ENCODE peak calls at places on chromosomes 7 and 10, in five cellular contexts. P is cardiac muscle cell; C is tibial artery; W is effector memory CD4-positive, alpha-beta T cell; V is suprapubic skin. Y is an unnamed sample. For H3K27me3 and H3K4me1, the result is how much of the 10 kb centered on the place peaks cover.

GRCh38 chr10:13865758-13866491 is 279.2 kb downstream of the PRPF18 start:
- DNase-seq in V (no peak), P (peak), C (no peak), W (no peak), Y (peak)

GRCh38 chr10:124037286-124037685 is 56.1 kb downstream of the CHST15 start:
- DNase-seq in W (no peak), P (no peak), V (no peak), C (no peak), Y (no peak)

GRCh38 chr10:71476249-71477011 is 79.7 kb downstream of the CDH23 start:
- DNase-seq in W (no peak), C (no peak), V (no peak), P (peak), Y (peak)

GRCh38 chr10:30671011-30671616 is 41.6 kb upstream of the LYZL2 start:
- DNase-seq in P (peak), W (no peak), V (no peak), C (no peak), Y (peak)

GRCh38 chr7:114901771-114902170 is 20.1 kb upstream of the MDFIC start:
- DNase-seq in W (no peak), P (peak), V (no peak), C (no peak), Y (no peak)

GRCh38 chr10:18233775-18234174 is 93.6 kb downstream of the CACNB2 start:
- DNase-seq in P (no peak), W (no peak), V (no peak), C (no peak), Y (peak)

GRCh38 chr7:22351878-22352277 is 5.1 kb downstream of the RAPGEF5 start:
- DNase-seq in W (no peak), V (no peak), C (no peak), P (no peak), Y (no peak)

GRCh38 chr10:5365940-5366339 is 1.2 kb downstream of the UCN3 start:
- DNase-seq in P (no peak), W (no peak), C (no peak), V (no peak), Y (no peak)

GRCh38 chr7:29858080-29858951 is 52.0 kb downstream of the WIPF3 start:
- DNase-seq in C (no peak), V (no peak), W (no peak), P (no peak), Y (no peak)

GRCh38 chr10:15710455-15710854 is 9.3 kb downstream of the ITGA8 start:
- DNase-seq in C (peak), P (no peak), V (no peak), W (no peak), Y (no peak)

GRCh38 chr10:130761032-130761575 is 550.4 kb downstream of the TCERG1L start:
- DNase-seq in C (no peak), P (no peak), V (peak), W (no peak), Y (no peak)

GRCh38 chr10:44391981-44392380 is 7.1 kb upstream of the CXCL12 start:
- DNase-seq in W (no peak), P (no peak), V (no peak), C (no peak), Y (no peak)

GRCh38 chr7:43113622-43114450 is 1.4 kb downstream of the HECW1 start:
- DNase-seq in V (no peak), P (no peak), C (no peak), W (no peak), Y (no peak)

GRCh38 chr10:103669243-103669929 is 175.9 kb downstream of the NEURL1 start:
- DNase-seq in P (no peak), V (no peak), W (no peak), C (no peak), Y (no peak)

GRCh38 chr10:90587081-90587491 is 270.8 kb downstream of the HTR7 start:
- DNase-seq in V (no peak), W (no peak), P (peak), C (no peak), Y (no peak)

GRCh38 chr10:63977329-63977923 is 456.2 kb downstream of the REEP3 start:
- DNase-seq in V (no peak), W (no peak), C (no peak), P (peak), Y (peak)

GRCh38 chr10:114374141-114374791 is 30.0 kb downstream of the AFAP1L2 start:
- DNase-seq in V (no peak), W (no peak), C (peak), P (peak), Y (peak)

GRCh38 chr10:59748834-59749233 is 4.4 kb downstream of the MRLN start:
- DNase-seq in V (no peak), C (no peak), P (no peak), W (no peak), Y (no peak)

GRCh38 chr7:121938429-121938996 is 65.6 kb downstream of the PTPRZ1 start:
- DNase-seq in C (no peak), V (no peak), W (no peak), P (no peak), Y (no peak)

GRCh38 chr7:21364838-21365267 is 63.0 kb upstream of the SP4 start:
- DNase-seq in C (no peak), P (no peak), V (no peak), W (no peak), Y (no peak)

GRCh38 chr10:101565936-101566332 is 22.1 kb downstream of the POLL start:
- DNase-seq in C (peak), V (no peak), P (no peak), W (no peak), Y (no peak)

GRCh38 chr10:32244011-32244410 is 102.9 kb downstream of the EPC1 start:
- DNase-seq in C (no peak), W (no peak), V (no peak), P (no peak), Y (no peak)

GRCh38 chr10:71392292-71392691 is 4.4 kb upstream of the CDH23 start:
- DNase-seq in C (no peak), W (no peak), V (no peak), P (no peak), Y (no peak)

GRCh38 chr7:25821225-25821624 is 330.8 kb upstream of the NFE2L3 start:
- DNase-seq in P (no peak), C (no peak), W (no peak), V (no peak), Y (no peak)

GRCh38 chr10:21926358-21926890 is 77.1 kb downstream of the DNAJC1 start:
- DNase-seq in P (no peak), W (no peak), C (no peak), V (no peak), Y (no peak)

GRCh38 chr10:74026428-74026979 is 28.6 kb downstream of the VCL start:
- DNase-seq in P (no peak), V (no peak), C (no peak), W (no peak), Y (no peak)

GRCh38 chr10:70331486-70332268 is 47.9 kb upstream of the NPFFR1 start:
- DNase-seq in V (no peak), W (no peak), P (peak), C (peak), Y (peak)

GRCh38 chr10:79560160-79560709 is at the start of gene SFTPA2:
- DNase-seq in P (no peak), W (no peak), V (no peak), C (no peak), Y (no peak)

GRCh38 chr7:101859411-101860106 is 42.1 kb downstream of the CUX1 start:
- DNase-seq in C (no peak), V (no peak), P (peak), W (no peak), Y (no peak)

GRCh38 chr7:135962802-135963201 is 14.4 kb downstream of the MTPN start:
- DNase-seq in C (no peak), W (no peak), V (no peak), P (no peak), Y (no peak)

GRCh38 chr7:135964254-135964653 is 12.9 kb downstream of the MTPN start:
- DNase-seq in W (no peak), V (no peak), P (peak), C (no peak), Y (no peak)

GRCh38 chr7:135964791-135965190 is 12.4 kb downstream of the MTPN start:
- DNase-seq in W (no peak), C (no peak), P (no peak), V (no peak), Y (no peak)

GRCh38 chr7:135966341-135967043 is 10.7 kb downstream of the MTPN start:
- DNase-seq in C (no peak), V (no peak), W (no peak), P (no peak), Y (no peak)

DNA sequence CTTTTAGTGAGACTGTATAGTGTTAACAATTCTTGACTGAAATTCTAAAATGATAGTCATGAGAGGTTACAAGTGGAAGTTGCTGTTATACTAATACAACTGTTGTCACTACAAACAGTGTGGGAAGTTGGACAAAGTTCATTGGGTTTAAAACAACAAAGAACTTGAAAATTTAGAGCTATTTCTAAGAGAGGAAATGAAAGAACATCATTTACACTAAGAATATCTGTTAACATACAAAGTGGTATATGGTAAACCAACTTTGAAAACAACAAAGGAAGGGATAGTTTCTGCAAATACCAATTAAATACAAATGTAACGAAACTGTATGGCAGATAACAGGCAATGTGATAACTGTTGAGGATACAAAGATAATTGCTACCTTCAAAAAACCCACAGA is 11.6 kb downstream of the MTPN start:
- DNase-seq in W (no peak), P (no peak), C (no peak), V (no peak), Y (no peak)
- H3K4me3 ChIP-seq in W (no peak), P (peak), C (no peak), V (no peak), Y (no peak)

GRCh38 chr10:46539596-46540411 is 16.7 kb downstream of the GPRIN2 start:
- DNase-seq in P (peak), W (no peak), C (no peak), V (peak), Y (no peak)
- H3K27me3 ChIP-seq in P (under half), W (under half), C (under half), V (under half), Y (half or more)

DNA sequence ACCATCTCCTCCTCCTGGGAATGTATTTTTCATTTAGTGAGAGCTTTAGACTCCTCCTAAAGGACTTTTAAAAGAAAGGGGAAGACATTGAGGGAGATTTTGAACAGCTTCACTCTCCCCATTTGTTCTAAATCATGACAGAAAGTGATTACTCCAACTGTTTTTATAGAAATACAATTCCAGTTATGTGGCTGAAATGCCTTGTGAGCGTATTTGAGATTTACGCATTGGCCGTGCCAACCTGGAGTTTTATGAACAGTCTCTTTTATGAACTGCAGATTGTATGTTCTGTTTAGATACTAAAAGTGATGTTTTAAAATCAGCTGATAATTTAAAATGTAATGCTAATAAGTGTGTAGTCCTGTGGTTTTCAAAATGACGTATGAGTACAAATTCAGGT is 5.9 kb downstream of the CELF2 start:
- DNase-seq in V (no peak), W (no peak), P (no peak), C (no peak), Y (no peak)
- H3K4me1 ChIP-seq in V (under half), W (under half), P (half or more), C (under half), Y (under half)

GRCh38 chr10:131980757-131981428 is 830 bp downstream of the BNIP3 start:
- DNase-seq in W (no peak), C (no peak), V (no peak), P (peak), Y (peak)

GRCh38 chr10:131979336-131979735 is 2.4 kb downstream of the BNIP3 start:
- DNase-seq in V (no peak), C (no peak), P (no peak), W (no peak), Y (no peak)

GRCh38 chr10:131978851-131979250 is 2.9 kb downstream of the BNIP3 start:
- DNase-seq in C (no peak), P (no peak), W (no peak), V (no peak), Y (no peak)

GRCh38 chr10:131980321-131980720 is 1.4 kb downstream of the BNIP3 start:
- DNase-seq in P (no peak), V (no peak), W (no peak), C (no peak), Y (no peak)

DNA sequence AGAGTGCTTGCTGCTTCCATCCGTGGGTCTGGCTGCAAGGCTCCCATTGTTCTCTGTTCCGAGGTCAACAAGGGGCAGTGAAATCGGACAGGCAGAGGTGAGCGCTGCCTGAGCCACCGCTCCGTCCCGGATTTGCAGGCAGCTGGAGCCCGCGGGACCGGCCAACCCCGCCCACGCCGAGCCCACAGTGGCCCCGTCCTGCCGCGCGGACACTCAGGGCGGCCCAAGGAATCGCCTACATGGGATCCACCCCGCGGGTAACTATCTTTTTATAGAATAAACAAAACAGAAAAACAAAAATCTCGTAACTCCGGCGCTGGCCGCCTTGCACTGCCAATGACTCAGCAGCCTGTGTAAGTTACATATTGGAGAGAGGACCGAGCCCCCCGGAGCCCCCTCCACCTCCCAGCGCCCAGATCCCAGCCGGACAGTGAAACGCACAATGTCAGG is 1.9 kb downstream of the BNIP3 start:
- DNase-seq in C (no peak), V (no peak), P (peak), W (no peak), Y (peak)
- H3K4me3 ChIP-seq in C (peak), V (peak), P (peak), W (no peak), Y (peak)

GRCh38 chr10:99536400-99537254 is 3.9 kb downstream of the NKX2-3 start:
- DNase-seq in W (no peak), P (no peak), C (no peak), V (no peak), Y (no peak)

GRCh38 chr10:99535764-99536399 is 3.1 kb downstream of the NKX2-3 start:
- DNase-seq in V (no peak), P (no peak), W (no peak), C (no peak), Y (no peak)

GRCh38 chr10:99538287-99538917 is 5.7 kb downstream of the NKX2-3 start:
- DNase-seq in P (no peak), W (no peak), C (no peak), V (no peak), Y (no peak)

GRCh38 chr10:99539120-99539519 is 6.4 kb downstream of the NKX2-3 start:
- DNase-seq in C (no peak), W (no peak), P (no peak), V (no peak), Y (no peak)

GRCh38 chr10:99537381-99538286 is 4.9 kb downstream of the NKX2-3 start:
- DNase-seq in C (no peak), P (no peak), W (no peak), V (no peak), Y (no peak)
- H3K27me3 ChIP-seq in C (half or more), P (half or more), W (under half), V (half or more), Y (half or more)

GRCh38 chr7:45143616-45144015 is 14.0 kb upstream of the RAMP3 start:
- DNase-seq in W (no peak), V (no peak), C (no peak), P (no peak), Y (no peak)

GRCh38 chr7:45145881-45146280 is 11.7 kb upstream of the RAMP3 start:
- DNase-seq in P (no peak), V (peak), W (no peak), C (no peak), Y (no peak)

GRCh38 chr7:45136106-45137060 is 21.2 kb upstream of the RAMP3 start:
- DNase-seq in P (peak), V (peak), W (peak), C (no peak), Y (peak)

GRCh38 chr7:45138433-45139267 is 18.9 kb upstream of the RAMP3 start:
- DNase-seq in V (no peak), C (no peak), P (no peak), W (no peak), Y (no peak)

GRCh38 chr7:45140827-45141226 is 16.8 kb upstream of the RAMP3 start:
- DNase-seq in V (no peak), P (no peak), C (no peak), W (no peak), Y (no peak)
- H3K4me1 ChIP-seq in V (under half), P (under half), C (under half), W (under half), Y (under half)

GRCh38 chr7:2131341-2131740 is 101.4 kb downstream of the MAD1L1 start:
- DNase-seq in C (no peak), W (no peak), V (no peak), P (no peak), Y (no peak)

GRCh38 chr7:2134740-2135139 is 98.0 kb downstream of the MAD1L1 start:
- DNase-seq in P (no peak), W (no peak), V (no peak), C (no peak), Y (no peak)

GRCh38 chr7:2129376-2130375 is 103.1 kb downstream of the MAD1L1 start:
- DNase-seq in C (no peak), P (no peak), W (no peak), V (no peak), Y (no peak)

GRCh38 chr7:2132243-2132642 is 100.5 kb downstream of the MAD1L1 start:
- DNase-seq in V (no peak), C (no peak), P (no peak), W (no peak), Y (no peak)

DNA sequence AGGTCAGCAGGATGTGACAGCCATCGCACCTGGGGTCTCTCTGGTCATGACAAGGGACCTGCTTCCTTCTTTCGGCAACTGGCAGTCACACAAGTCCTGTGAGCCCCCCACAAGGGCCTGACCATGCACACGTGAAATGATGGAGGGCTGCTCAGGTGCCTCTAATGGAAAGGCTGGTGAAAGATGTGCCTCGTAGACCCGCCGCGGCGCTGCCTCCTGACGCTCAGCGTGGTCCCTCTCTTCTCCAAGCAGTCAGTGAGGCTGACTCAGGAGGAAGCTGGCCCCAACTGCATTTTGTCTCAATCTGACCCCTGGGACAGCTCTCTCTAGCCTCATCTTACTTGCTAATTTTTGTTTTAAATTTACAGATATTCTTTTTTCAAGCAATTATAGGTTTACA is 101.0 kb downstream of the MAD1L1 start:
- DNase-seq in C (no peak), P (no peak), V (no peak), W (no peak), Y (no peak)
- H3K4me3 ChIP-seq in C (no peak), P (no peak), V (no peak), W (no peak), Y (no peak)

GRCh38 chr10:133165556-133166503 is 5.8 kb downstream of the KNDC1 start:
- DNase-seq in C (peak), P (no peak), W (no peak), V (peak), Y (no peak)
- H3K27me3 ChIP-seq in C (half or more), P (under half), W (under half), V (under half), Y (half or more)

DNA sequence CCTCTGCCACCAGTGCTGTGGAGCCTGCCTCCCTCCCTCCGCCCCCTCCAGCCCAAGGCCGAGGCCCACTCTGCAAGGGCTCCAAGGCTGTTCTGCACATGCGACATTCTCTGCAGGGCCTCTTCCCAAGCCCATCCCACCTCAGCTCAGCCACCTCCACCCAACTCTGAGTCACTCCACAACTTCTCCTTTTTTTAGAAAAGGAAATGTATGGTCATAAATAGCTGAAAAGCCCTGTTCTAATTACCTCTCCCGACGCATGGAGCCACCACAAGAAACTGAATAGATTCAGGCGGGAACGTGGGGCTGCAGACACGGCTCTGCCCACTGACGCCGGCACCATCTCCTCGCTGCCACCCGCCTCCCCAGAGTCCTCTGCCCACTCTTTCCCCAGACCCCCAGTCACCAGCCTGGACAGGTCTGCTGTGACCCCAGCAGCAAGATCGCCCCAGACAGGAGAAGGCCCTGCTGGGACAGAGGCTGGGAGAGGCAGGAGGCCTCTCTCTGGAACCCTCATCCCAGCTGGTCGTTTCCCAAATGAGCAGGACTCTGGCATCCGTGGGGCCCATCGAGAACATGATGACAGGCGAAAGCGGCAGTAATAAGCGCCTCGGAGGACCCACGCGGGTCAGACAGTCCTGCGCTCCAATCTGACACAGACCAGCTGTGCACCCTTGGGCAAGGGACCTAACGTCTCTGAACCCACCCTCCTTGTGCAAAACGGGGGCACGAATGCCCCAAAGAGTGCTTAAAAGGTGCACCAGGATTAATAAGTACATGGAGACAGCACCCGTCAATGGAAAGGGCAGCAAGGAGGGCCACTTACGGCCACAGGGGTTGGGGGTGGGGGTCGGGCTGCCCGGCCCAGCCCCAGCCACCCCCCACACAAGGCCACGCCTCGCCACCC is 213.7 kb downstream of the MAD1L1 start:
- DNase-seq in P (peak), C (peak), W (no peak), V (peak), Y (peak)
- H3K4me1 ChIP-seq in P (under half), C (under half), W (under half), V (under half), Y (under half)